ENCODE peak calls at places on chromosomes 16 and 17, in five cellular contexts. D, W, M, C and Z are unnamed samples.

GRCh38 chr16:84785843-84786538 is 33.8 kb upstream of the CRISPLD2 start:
- DNase-seq in C (no peak), D (no peak), W (peak), M (no peak), Z (peak)

GRCh38 chr17:153851-154250 is 16.5 kb downstream of the SCGB1C2 start:
- DNase-seq in W (no peak), D (no peak), C (no peak), M (no peak), Z (peak)

GRCh38 chr17:1810450-1811103 is 19.1 kb downstream of the SMYD4 start:
- DNase-seq in M (no peak), W (no peak), C (peak), D (no peak), Z (peak)

GRCh38 chr16:30585022-30585399 is 486 bp downstream of the ZNF785 start:
- DNase-seq in D (no peak), M (no peak), W (no peak), C (no peak), Z (no peak)

GRCh38 chr16:30070490-30070889 is 4.9 kb downstream of the ALDOA start:
- DNase-seq in C (no peak), M (no peak), D (no peak), W (no peak), Z (no peak)

GRCh38 chr16:56869513-56870270 is 4.7 kb downstream of the SLC12A3 start:
- DNase-seq in D (no peak), W (no peak), M (no peak), C (no peak), Z (no peak)

GRCh38 chr17:34556384-34556783 is 23.0 kb upstream of the TMEM132E start:
- DNase-seq in M (no peak), C (no peak), D (no peak), W (no peak), Z (no peak)

GRCh38 chr17:82367724-82368524 is 3.6 kb upstream of the UTS2R start:
- DNase-seq in D (no peak), C (no peak), M (no peak), W (no peak), Z (no peak)

GRCh38 chr17:13393841-13394710 is 207.7 kb downstream of the HS3ST3A1 start:
- DNase-seq in M (no peak), D (no peak), W (no peak), C (no peak), Z (no peak)

GRCh38 chr16:11139624-11140375 is 116.2 kb downstream of the SOCS1 start:
- DNase-seq in C (no peak), W (no peak), D (no peak), M (no peak), Z (no peak)

GRCh38 chr16:3640207-3640606 is 14.3 kb upstream of the DNASE1 start:
- DNase-seq in C (no peak), W (no peak), D (no peak), M (no peak), Z (peak)

GRCh38 chr17:61139219-61139618 is 260.4 kb upstream of the TBX2 start:
- DNase-seq in D (no peak), W (peak), C (no peak), M (no peak), Z (peak)

GRCh38 chr16:21302898-21303528 is 24.9 kb upstream of the CRYM start:
- DNase-seq in C (no peak), D (no peak), W (no peak), M (no peak), Z (no peak)

GRCh38 chr17:40480501-40481003 is 20.9 kb downstream of the TNS4 start:
- DNase-seq in C (no peak), W (peak), D (no peak), M (no peak), Z (peak)

GRCh38 chr16:77191259-77191969 is 424 bp downstream of the MON1B start:
- DNase-seq in M (no peak), D (no peak), W (no peak), C (no peak), Z (peak)

GRCh38 chr17:56898874-56899273 is 15.0 kb downstream of the TRIM25 start:
- DNase-seq in D (no peak), C (no peak), W (no peak), M (no peak), Z (no peak)

GRCh38 chr16:84084570-84085270 is 32.0 kb downstream of the MBTPS1 start:
- DNase-seq in C (peak), W (peak), M (peak), D (peak), Z (peak)

GRCh38 chr16:4260360-4260759 is 12.5 kb downstream of the TFAP4 start:
- DNase-seq in M (peak), W (peak), D (no peak), C (no peak), Z (no peak)

GRCh38 chr17:54980372-54980771 is 11.8 kb downstream of the STXBP4 start:
- DNase-seq in W (no peak), C (no peak), M (no peak), D (no peak), Z (no peak)

GRCh38 chr16:89972244-89973234 is 24.0 kb downstream of the DEF8 start:
- DNase-seq in C (peak), M (peak), W (peak), D (peak), Z (peak)

GRCh38 chr17:16486373-16487250 is 5.4 kb downstream of the LRRC75A start:
- DNase-seq in C (peak), D (peak), M (peak), W (peak), Z (no peak)

GRCh38 chr17:17752822-17753448 is 71.7 kb downstream of the RAI1 start:
- DNase-seq in M (no peak), C (no peak), W (no peak), D (no peak), Z (peak)

GRCh38 chr17:61461967-61462733 is 9.9 kb downstream of the TBX4 start:
- DNase-seq in M (no peak), D (no peak), C (no peak), W (no peak), Z (peak)

GRCh38 chr17:29111816-29112499 is 68.2 kb downstream of the MYO18A start:
- DNase-seq in M (peak), W (peak), C (peak), D (peak), Z (peak)

GRCh38 chr16:291539-291938 is 8.6 kb downstream of the PDIA2 start:
- DNase-seq in D (no peak), C (no peak), W (no peak), M (no peak), Z (no peak)

GRCh38 chr16:75593825-75594820 is 27.9 kb downstream of the GABARAPL2 start:
- DNase-seq in W (no peak), M (no peak), D (no peak), C (no peak), Z (no peak)

GRCh38 chr16:58013201-58013956 is 12.2 kb downstream of the USB1 start:
- DNase-seq in M (no peak), C (no peak), W (no peak), D (no peak), Z (no peak)

GRCh38 chr16:88613911-88614817 is 24.2 kb upstream of the IL17C start:
- DNase-seq in W (no peak), D (no peak), M (no peak), C (no peak), Z (no peak)

GRCh38 chr16:12245088-12245922 is 268.8 kb downstream of the SNX29 start:
- DNase-seq in M (no peak), C (no peak), W (no peak), D (no peak), Z (no peak)

GRCh38 chr17:8649157-8650118 is 18.9 kb upstream of the MYH10 start:
- DNase-seq in D (no peak), C (no peak), W (no peak), M (no peak), Z (no peak)

GRCh38 chr16:24975428-24975889 is 39.7 kb downstream of the ARHGAP17 start:
- DNase-seq in C (no peak), W (no peak), M (no peak), D (no peak), Z (no peak)

GRCh38 chr16:54655171-54655590 is 275.5 kb upstream of the IRX5 start:
- DNase-seq in W (peak), C (no peak), D (peak), M (peak), Z (no peak)

GRCh38 chr17:74603032-74603635 is 11.1 kb upstream of the CD300LD start:
- DNase-seq in M (no peak), C (no peak), W (no peak), D (no peak), Z (no peak)

GRCh38 chr16:29742683-29743275 is 3.0 kb downstream of the C16orf54 start:
- DNase-seq in W (no peak), M (no peak), D (no peak), C (no peak), Z (peak)

GRCh38 chr16:67666032-67666537 is 465 bp downstream of the ENKD1 start:
- DNase-seq in W (no peak), M (no peak), D (no peak), C (no peak), Z (peak)

GRCh38 chr16:57471209-57471608 is 8.7 kb downstream of the POLR2C start:
- DNase-seq in C (no peak), W (no peak), M (no peak), D (no peak), Z (no peak)

GRCh38 chr16:67403976-67404555 is 10.8 kb upstream of the TPPP3 start:
- DNase-seq in W (no peak), D (no peak), C (no peak), M (no peak), Z (no peak)

DNA sequence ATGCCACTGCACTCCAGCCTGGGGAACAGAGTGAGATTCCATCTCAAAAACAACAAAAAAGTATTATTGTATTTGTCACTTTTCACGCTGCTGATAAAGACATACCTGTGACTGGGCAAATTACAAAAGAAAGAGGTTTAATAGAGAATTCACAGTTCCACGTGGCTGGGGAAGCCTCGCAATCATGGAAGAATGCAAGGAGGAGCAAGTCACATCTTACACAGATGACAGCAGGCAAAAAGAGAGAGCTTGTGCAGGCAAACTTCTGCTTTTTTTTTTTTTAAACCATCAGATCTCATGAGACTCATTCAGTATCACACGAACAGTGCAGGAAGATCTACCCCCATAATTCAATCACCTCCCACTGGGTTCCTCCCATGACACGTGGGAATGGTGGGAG is 41.5 kb upstream of the ETV4 start:
- DNase-seq in C (no peak), D (no peak), W (no peak), M (no peak), Z (no peak)
- TF ChIP-seq POLR2A in C (no peak), D (no peak), W (no peak), M (no peak), Z (no peak)

GRCh38 chr17:30552994-30553565 is 75.9 kb downstream of the GOSR1 start:
- DNase-seq in W (peak), C (no peak), M (no peak), D (no peak), Z (no peak)

GRCh38 chr17:30555942-30556341 is 78.7 kb downstream of the GOSR1 start:
- DNase-seq in W (peak), D (no peak), C (no peak), M (no peak), Z (no peak)

GRCh38 chr17:30556374-30557332 is 79.4 kb downstream of the GOSR1 start:
- DNase-seq in W (peak), D (no peak), M (no peak), C (no peak), Z (no peak)

GRCh38 chr17:30551666-30552339 is 74.6 kb downstream of the GOSR1 start:
- DNase-seq in D (no peak), W (peak), C (no peak), M (no peak), Z (no peak)

GRCh38 chr17:30554839-30555751 is 77.9 kb downstream of the GOSR1 start:
- DNase-seq in M (no peak), D (no peak), C (no peak), W (peak), Z (peak)
- TF ChIP-seq CTCF in M (no peak), D (no peak), C (no peak), W (no peak), Z (no peak)

GRCh38 chr17:80921741-80922579 is 69.7 kb upstream of the CHMP6 start:
- DNase-seq in W (no peak), M (no peak), C (no peak), D (no peak), Z (peak)
- TF ChIP-seq POLR2A in W (no peak), M (no peak), C (no peak), D (no peak), Z (no peak)

GRCh38 chr17:58591455-58591854 is 77.0 kb upstream of the MTMR4 start:
- DNase-seq in C (no peak), D (no peak), W (no peak), M (no peak), Z (no peak)
- TF ChIP-seq CTCF in C (no peak), D (no peak), W (no peak), M (no peak), Z (no peak)

DNA sequence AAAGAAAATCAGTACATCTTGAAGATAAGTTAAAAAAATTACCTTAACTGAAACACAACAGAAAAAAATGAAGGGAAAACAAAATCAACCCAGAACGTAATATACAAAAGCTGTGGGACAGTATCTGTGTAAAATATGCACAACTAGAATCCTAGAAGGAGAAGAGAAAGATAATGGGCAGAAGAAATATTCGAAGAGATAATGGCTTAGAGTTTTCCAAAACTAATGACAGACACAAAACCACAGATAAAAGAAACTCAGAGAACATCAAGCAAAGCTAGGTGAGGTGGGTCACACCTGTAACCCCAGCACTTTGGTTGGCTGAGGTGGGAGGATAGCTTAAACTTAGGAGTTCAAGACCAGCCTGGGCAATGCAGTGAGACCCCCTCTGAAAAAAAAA is 117.1 kb downstream of the TRIM37 start:
- DNase-seq in W (no peak), M (no peak), C (no peak), D (no peak), Z (no peak)
- TF ChIP-seq POLR2A in W (no peak), M (no peak), C (no peak), D (no peak), Z (no peak)